ENCODE peak calls at places on chromosomes 11 and 22, in nine cellular contexts. B is osteoblast, V is astrocyte of the hippocampus, D is OCI-LY7, G is colonic mucosa, Q is iris pigment epithelial cell, L is Caki2, Z is astrocyte of the cerebellum, Y is EL. P is an unnamed sample.

GRCh38 chr11:45217991-45218390 is 68.2 kb downstream of the SYT13 start:
- DNase-seq in Y (peak; percentile 4), Z (no peak), D (no peak), V (no peak), B (no peak), G (no peak), Q (peak; percentile 30), L (no peak), P (no peak)

GRCh38 chr11:11297578-11297977 is 55.5 kb downstream of the CSNK2A3 start:
- DNase-seq in V (no peak), L (no peak), G (no peak), B (no peak), D (no peak), Z (no peak), Y (peak; percentile 26), Q (no peak), P (no peak)

GRCh38 chr11:120061036-120061760 is 76.7 kb downstream of the TRIM29 start:
- DNase-seq in D (no peak), B (no peak), Y (peak; percentile 30), L (no peak), V (peak; percentile 84), G (no peak), Z (no peak), Q (peak; percentile 11), P (no peak)

GRCh38 chr22:39135092-39135896 is 17.2 kb downstream of the CBX7 start:
- DNase-seq in L (no peak), Z (no peak), Y (peak; percentile 48), Q (peak; percentile 20), B (peak; percentile 88), G (no peak), D (peak; percentile 67), V (peak; percentile 62), P (no peak)

GRCh38 chr11:62613275-62613864 is 313 bp downstream of the ROM1 start:
- DNase-seq in V (no peak), Y (no peak), L (no peak), B (peak; percentile 85), G (no peak), Q (no peak), Z (no peak), D (no peak), P (no peak)

GRCh38 chr11:73659961-73660360 is 13.6 kb downstream of the PLEKHB1 start:
- DNase-seq in Q (no peak), Y (no peak), V (no peak), Z (no peak), D (no peak), G (no peak), B (no peak), L (no peak), P (no peak)

GRCh38 chr11:61056981-61057380 is 45.3 kb upstream of the CD5 start:
- DNase-seq in D (no peak), V (no peak), Y (no peak), L (no peak), Q (no peak), B (no peak), G (no peak), Z (no peak), P (no peak)

GRCh38 chr11:67251841-67252240 is 14.4 kb upstream of the GRK2 start:
- DNase-seq in Y (no peak), L (no peak), G (no peak), B (no peak), D (no peak), Q (no peak), Z (no peak), V (peak; percentile 57), P (no peak)

GRCh38 chr11:16356751-16357365 is 512 bp upstream of the SOX6 start:
- DNase-seq in D (no peak), Y (peak; percentile 48), Z (peak; percentile 12), G (no peak), B (peak; percentile 25), L (no peak), V (peak; percentile 77), Q (no peak), P (no peak)

GRCh38 chr11:89491141-89491690 is at the start of gene NOX4:
- DNase-seq in G (no peak), Y (peak; percentile 35), L (no peak), Z (no peak), B (peak; percentile 80), V (peak; percentile 93), D (no peak), Q (peak; percentile 67), P (no peak)

GRCh38 chr11:65013130-65013691 is 749 bp upstream of the ARL2 start:
- DNase-seq in Y (no peak), L (no peak), B (no peak), Q (peak; percentile 82), D (no peak), G (peak; percentile 96), Z (peak; percentile 52), V (peak; percentile 94), P (no peak)

GRCh38 chr11:76169473-76169881 is 36.8 kb downstream of the WNT11 start:
- DNase-seq in L (peak; percentile 26), V (no peak), D (no peak), Q (no peak), Z (no peak), Y (no peak), G (no peak), B (no peak), P (no peak)

GRCh38 chr11:2156416-2157182 is 4.4 kb downstream of the INS start:
- DNase-seq in L (peak; percentile 42), Y (peak; percentile 63), Q (peak; percentile 40), G (peak; percentile 76), Z (peak; percentile 27), V (peak; percentile 84), D (peak; percentile 46), B (peak; percentile 99), P (no peak)

GRCh38 chr11:111452146-111452545 is 60.0 kb downstream of the BTG4 start:
- DNase-seq in Z (no peak), Q (peak; percentile 22), B (peak; percentile 89), G (no peak), Y (peak; percentile 58), D (no peak), V (peak; percentile 41), L (no peak), P (no peak)

GRCh38 chr11:21564813-21565212 is 628.1 kb upstream of the ANO5 start:
- DNase-seq in V (peak; percentile 10), Q (peak; percentile 0), Y (no peak), Z (no peak), L (no peak), B (no peak), G (peak; percentile 24), D (no peak), P (no peak)

GRCh38 chr11:35145249-35145648 is 6.3 kb downstream of the CD44 start:
- DNase-seq in Z (no peak), L (peak; percentile 55), B (no peak), G (no peak), V (peak; percentile 86), D (no peak), Q (peak; percentile 40), Y (no peak), P (no peak)

GRCh38 chr22:45671783-45672563 is at the start of gene ATXN10:
- DNase-seq in Z (no peak), Q (peak; percentile 68), Y (peak; percentile 75), D (peak; percentile 82), V (peak; percentile 94), G (peak; percentile 60), L (peak; percentile 89), B (peak; percentile 93), P (no peak)

GRCh38 chr11:33622231-33622630 is 78.4 kb downstream of the C11orf91 start:
- DNase-seq in L (no peak), G (no peak), Z (peak; percentile 80), V (peak; percentile 81), Q (peak; percentile 53), D (no peak), B (peak; percentile 73), Y (peak; percentile 75), P (no peak)

GRCh38 chr11:13262096-13262495 is 15.5 kb upstream of the BMAL1 start:
- DNase-seq in Z (no peak), G (no peak), B (no peak), D (no peak), V (peak; percentile 20), Q (no peak), L (no peak), Y (peak; percentile 3), P (no peak)

GRCh38 chr11:35619030-35619753 is 932 bp downstream of the FJX1 start:
- DNase-seq in V (peak; percentile 74), D (no peak), Y (peak; percentile 64), Q (peak; percentile 56), B (peak; percentile 75), L (peak; percentile 72), Z (no peak), G (peak; percentile 18), P (no peak)

GRCh38 chr11:57241311-57241972 is 4.4 kb upstream of the APLNR start:
- DNase-seq in Y (no peak), B (peak; percentile 76), G (no peak), L (no peak), Z (no peak), D (no peak), Q (no peak), V (no peak), P (no peak)

P was measured in kidney epithelial cell.